ENCODE peak calls at places on chromosomes 3 and 15, in four cellular contexts. C is NB4, N is GM13976, Y is hypothalamus. S is an unnamed sample.
A peak's percentile ranks its signal among the peaks of the same experiment; 100 is the strongest.

GRCh38 chr3:7543294-7543693 is 682.4 kb downstream of the GRM7 start:
- DNase-seq in C (no peak), N (no peak), Y (no peak), S (no peak)

GRCh38 chr3:10196389-10197052 is 31.8 kb downstream of the IRAK2 start:
- DNase-seq in C (peak; percentile 96), N (no peak), Y (no peak), S (no peak)

GRCh38 chr3:57164217-57164605 is 942 bp downstream of the IL17RD start:
- DNase-seq in C (peak; percentile 11), N (peak; percentile 32), Y (no peak), S (no peak)

GRCh38 chr3:12351145-12351544 is 62.3 kb downstream of the PPARG start:
- DNase-seq in C (peak; percentile 85), N (no peak), Y (no peak), S (no peak)

GRCh38 chr3:130242850-130243569 is 102.5 kb upstream of the COL6A5 start:
- DNase-seq in C (peak; percentile 4), N (no peak), Y (no peak), S (no peak)

GRCh38 chr3:57094606-57095005 is 34.1 kb downstream of the SPATA12 start:
- DNase-seq in C (no peak), N (no peak), Y (no peak), S (no peak)

GRCh38 chr15:100284191-100284590 is 57.6 kb downstream of the ADAMTS17 start:
- DNase-seq in C (no peak), N (no peak), Y (no peak), S (no peak)

GRCh38 chr3:112097378-112097777 is 11.2 kb downstream of the C3orf52 start:
- DNase-seq in C (peak; percentile 1), N (no peak), Y (no peak), S (no peak)

GRCh38 chr3:13832130-13832529 is 47.7 kb downstream of the WNT7A start:
- DNase-seq in C (no peak), N (no peak), Y (no peak), S (no peak)

GRCh38 chr15:88624156-88624970 is 3.2 kb downstream of the AEN start:
- DNase-seq in C (peak; percentile 36), N (peak; percentile 73), Y (no peak), S (peak; percentile 68)

GRCh38 chr3:17077614-17078013 is 192.9 kb downstream of the PLCL2 start:
- DNase-seq in C (no peak), N (no peak), Y (no peak), S (no peak)

GRCh38 chr3:63167113-63167512 is 111.0 kb upstream of the SYNPR start:
- DNase-seq in C (no peak), N (no peak), Y (no peak), S (no peak)

GRCh38 chr3:46359748-46360509 is 6.0 kb downstream of the CCR2 start:
- DNase-seq in C (peak; percentile 41), N (no peak), Y (no peak), S (no peak)

GRCh38 chr15:25248583-25249235 is 190.1 kb downstream of the UBE3A start:
- DNase-seq in C (no peak), N (peak; percentile 9), Y (no peak), S (no peak)

GRCh38 chr3:151558621-151559020 is 97.8 kb upstream of the IGSF10 start:
- DNase-seq in C (no peak), N (no peak), Y (no peak), S (no peak)

GRCh38 chr3:10817506-10817905 is 1.5 kb downstream of the SLC6A11 start:
- DNase-seq in C (no peak), N (no peak), Y (no peak), S (no peak)

GRCh38 chr3:89098964-89099585 is 8.3 kb upstream of the EPHA3 start:
- DNase-seq in C (peak; percentile 56), N (no peak), Y (no peak), S (peak; percentile 44)

GRCh38 chr3:177231237-177231636 is 34.0 kb upstream of the TBL1XR1 start:
- DNase-seq in C (peak; percentile 34), N (no peak), Y (no peak), S (no peak)

GRCh38 chr3:136512391-136512790 is 239.8 kb downstream of the STAG1 start:
- DNase-seq in C (no peak), N (no peak), Y (no peak), S (no peak)

GRCh38 chr3:3196148-3196861 is 16.8 kb upstream of the CRBN start:
- DNase-seq in C (peak; percentile 29), N (no peak), Y (no peak), S (no peak)

GRCh38 chr3:123773681-123774431 is 110.3 kb downstream of the MYLK start:
- DNase-seq in C (no peak), N (no peak), Y (no peak), S (no peak)

GRCh38 chr3:126294211-126294801 is 62.9 kb downstream of the KLF15 start:
- DNase-seq in C (no peak), N (no peak), Y (no peak), S (no peak)